ENCODE peak calls at places on chromosomes 6 and 20, in seven cellular contexts. One of them, this sample, is unnamed.

GRCh38 chr20:15937179-15937578 is 636.1 kb downstream of the KIF16B start:
- DNase-seq in GM23248: no peak
- DNase-seq in HCT116: no peak
- DNase-seq in MM.1S: no peak
- DNase-seq in neural progenitor cell: peak
- DNase-seq in fibroblast of lung: no peak
- DNase-seq in IMR-90: no peak
- DNase-seq in this sample: no peak

GRCh38 chr6:154548130-154548830 is 37.8 kb upstream of the CNKSR3 start:
- DNase-seq in GM23248: no peak
- DNase-seq in HCT116: no peak
- DNase-seq in MM.1S: no peak
- DNase-seq in neural progenitor cell: no peak
- DNase-seq in fibroblast of lung: peak
- DNase-seq in IMR-90: peak
- DNase-seq in this sample: no peak

GRCh38 chr6:139161817-139162284 is 27.0 kb downstream of the HECA start:
- DNase-seq in GM23248: peak
- DNase-seq in HCT116: no peak
- DNase-seq in MM.1S: peak
- DNase-seq in neural progenitor cell: no peak
- DNase-seq in fibroblast of lung: no peak
- DNase-seq in IMR-90: no peak
- DNase-seq in this sample: no peak

GRCh38 chr6:11571073-11571472 is 33.5 kb downstream of the TMEM170B start:
- DNase-seq in GM23248: no peak
- DNase-seq in HCT116: no peak
- DNase-seq in MM.1S: no peak
- DNase-seq in neural progenitor cell: no peak
- DNase-seq in fibroblast of lung: no peak
- DNase-seq in IMR-90: no peak
- DNase-seq in this sample: no peak

GRCh38 chr6:149907317-149907716 is 9.4 kb upstream of the RAET1E start:
- DNase-seq in GM23248: no peak
- DNase-seq in HCT116: no peak
- DNase-seq in MM.1S: no peak
- DNase-seq in neural progenitor cell: no peak
- DNase-seq in fibroblast of lung: no peak
- DNase-seq in IMR-90: no peak
- DNase-seq in this sample: no peak

GRCh38 chr6:104400844-104401243 is 458.9 kb downstream of the HACE1 start:
- DNase-seq in GM23248: no peak
- DNase-seq in HCT116: no peak
- DNase-seq in MM.1S: no peak
- DNase-seq in neural progenitor cell: no peak
- DNase-seq in fibroblast of lung: no peak
- DNase-seq in IMR-90: no peak
- DNase-seq in this sample: no peak

GRCh38 chr20:51767867-51768758 is at the start of gene ATP9A:
- DNase-seq in GM23248: peak
- DNase-seq in HCT116: no peak
- DNase-seq in MM.1S: no peak
- DNase-seq in neural progenitor cell: peak
- DNase-seq in fibroblast of lung: peak
- DNase-seq in IMR-90: peak
- DNase-seq in this sample: no peak

GRCh38 chr6:43644940-43645612 is at the start of gene RSPH9:
- DNase-seq in GM23248: peak
- DNase-seq in HCT116: no peak
- DNase-seq in MM.1S: peak
- DNase-seq in neural progenitor cell: peak
- DNase-seq in fibroblast of lung: peak
- DNase-seq in IMR-90: peak
- DNase-seq in this sample: no peak

GRCh38 chr20:18832801-18833200 is 19.2 kb downstream of the SCP2D1 start:
- DNase-seq in GM23248: no peak
- DNase-seq in HCT116: no peak
- DNase-seq in MM.1S: no peak
- DNase-seq in neural progenitor cell: no peak
- DNase-seq in fibroblast of lung: no peak
- DNase-seq in IMR-90: no peak
- DNase-seq in this sample: no peak

GRCh38 chr20:64161595-64162238 is 2.5 kb upstream of the MYT1 start:
- DNase-seq in GM23248: peak
- DNase-seq in HCT116: no peak
- DNase-seq in MM.1S: no peak
- DNase-seq in neural progenitor cell: peak
- DNase-seq in fibroblast of lung: peak
- DNase-seq in IMR-90: peak
- DNase-seq in this sample: peak

GRCh38 chr6:108737594-108738546 is 110.4 kb upstream of the ARMC2 start:
- DNase-seq in GM23248: peak
- DNase-seq in HCT116: peak
- DNase-seq in MM.1S: no peak
- DNase-seq in neural progenitor cell: no peak
- DNase-seq in fibroblast of lung: peak
- DNase-seq in IMR-90: peak
- DNase-seq in this sample: no peak

GRCh38 chr6:81138236-81138635 is 614.2 kb downstream of the TENT5A start:
- DNase-seq in GM23248: peak
- DNase-seq in HCT116: no peak
- DNase-seq in MM.1S: no peak
- DNase-seq in neural progenitor cell: no peak
- DNase-seq in fibroblast of lung: no peak
- DNase-seq in IMR-90: no peak
- DNase-seq in this sample: no peak

GRCh38 chr20:58497911-58498310 is 17.3 kb downstream of the APCDD1L start:
- DNase-seq in GM23248: no peak
- DNase-seq in HCT116: no peak
- DNase-seq in MM.1S: no peak
- DNase-seq in neural progenitor cell: no peak
- DNase-seq in fibroblast of lung: no peak
- DNase-seq in IMR-90: no peak
- DNase-seq in this sample: no peak

GRCh38 chr6:151723152-151723551 is 84.3 kb upstream of the ESR1 start:
- DNase-seq in GM23248: no peak
- DNase-seq in HCT116: no peak
- DNase-seq in MM.1S: no peak
- DNase-seq in neural progenitor cell: no peak
- DNase-seq in fibroblast of lung: no peak
- DNase-seq in IMR-90: no peak
- DNase-seq in this sample: no peak

GRCh38 chr6:32703347-32703746 is 36.9 kb upstream of the HLA-DQB1 start:
- DNase-seq in GM23248: no peak
- DNase-seq in HCT116: no peak
- DNase-seq in MM.1S: no peak
- DNase-seq in neural progenitor cell: no peak
- DNase-seq in fibroblast of lung: no peak
- DNase-seq in IMR-90: no peak
- DNase-seq in this sample: no peak

GRCh38 chr6:18444176-18444575 is 57.0 kb downstream of the RNF144B start:
- DNase-seq in GM23248: peak
- DNase-seq in HCT116: no peak
- DNase-seq in MM.1S: no peak
- DNase-seq in neural progenitor cell: no peak
- DNase-seq in fibroblast of lung: peak
- DNase-seq in IMR-90: peak
- DNase-seq in this sample: no peak

GRCh38 chr6:93176070-93176469 is 243.3 kb downstream of the EPHA7 start:
- DNase-seq in GM23248: no peak
- DNase-seq in HCT116: no peak
- DNase-seq in MM.1S: peak
- DNase-seq in neural progenitor cell: no peak
- DNase-seq in fibroblast of lung: no peak
- DNase-seq in IMR-90: no peak
- DNase-seq in this sample: no peak

GRCh38 chr6:41080623-41081022 is 7.8 kb downstream of the NFYA start:
- DNase-seq in GM23248: no peak
- DNase-seq in HCT116: no peak
- DNase-seq in MM.1S: no peak
- DNase-seq in neural progenitor cell: no peak
- DNase-seq in fibroblast of lung: no peak
- DNase-seq in IMR-90: no peak
- DNase-seq in this sample: no peak

GRCh38 chr20:2451939-2452732 is 18.5 kb downstream of the SNRPB start:
- DNase-seq in GM23248: peak
- DNase-seq in HCT116: peak
- DNase-seq in MM.1S: peak
- DNase-seq in neural progenitor cell: peak
- DNase-seq in fibroblast of lung: peak
- DNase-seq in IMR-90: peak
- DNase-seq in this sample: peak

GRCh38 chr6:38154731-38155130 is 335.2 kb downstream of the ZFAND3 start:
- DNase-seq in GM23248: no peak
- DNase-seq in HCT116: no peak
- DNase-seq in MM.1S: no peak
- DNase-seq in neural progenitor cell: no peak
- DNase-seq in fibroblast of lung: no peak
- DNase-seq in IMR-90: no peak
- DNase-seq in this sample: no peak

DNA sequence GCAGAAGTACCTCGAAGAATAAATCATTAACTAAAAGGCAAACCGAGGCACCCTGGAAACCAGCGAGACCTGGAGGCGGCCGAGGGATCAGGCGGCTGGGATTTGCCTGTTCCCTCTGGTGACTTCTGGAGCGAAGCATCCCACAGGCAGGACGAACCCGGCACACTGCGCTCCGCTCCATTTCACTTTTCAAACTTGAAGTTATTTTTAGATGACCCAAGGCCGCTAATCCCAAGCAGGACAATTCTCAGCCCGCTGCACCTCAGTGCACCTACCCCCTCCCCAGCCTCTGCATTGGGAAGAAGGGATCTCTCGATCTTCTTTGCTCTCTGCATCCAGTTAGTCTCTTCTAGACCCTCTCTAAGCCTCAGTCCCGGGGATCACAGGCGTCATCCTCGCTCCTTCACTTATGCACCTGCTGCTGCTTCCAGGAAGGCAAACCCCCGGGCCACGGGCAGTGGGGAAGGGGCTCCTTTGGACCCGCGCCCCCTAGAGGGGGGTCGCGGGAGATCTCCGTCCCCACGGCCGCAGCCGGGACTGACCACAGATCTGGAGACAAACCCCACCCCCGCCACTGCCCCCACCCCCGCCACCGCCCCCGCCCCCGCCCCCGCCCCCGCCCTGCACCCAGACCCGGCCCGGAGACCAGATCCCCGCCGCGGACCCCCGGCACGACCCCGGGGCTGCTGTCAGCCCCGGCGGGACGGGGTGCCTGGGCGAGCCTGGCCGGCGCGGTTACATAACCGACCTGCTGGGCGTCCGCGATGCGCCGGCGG is 636 bp downstream of the RCAN2 start:
- DNase-seq in GM23248: peak
- DNase-seq in HCT116: no peak
- DNase-seq in MM.1S: no peak
- DNase-seq in neural progenitor cell: peak
- DNase-seq in fibroblast of lung: no peak
- DNase-seq in IMR-90: no peak
- DNase-seq in this sample: no peak
- H3K9ac ChIP-seq in GM23248: peak
- H3K9ac ChIP-seq in HCT116: no peak
- H3K9ac ChIP-seq in MM.1S: no peak
- H3K9ac ChIP-seq in neural progenitor cell: no peak
- H3K9ac ChIP-seq in fibroblast of lung: no peak
- H3K9ac ChIP-seq in IMR-90: no peak
- H3K9ac ChIP-seq in this sample: no peak

DNA sequence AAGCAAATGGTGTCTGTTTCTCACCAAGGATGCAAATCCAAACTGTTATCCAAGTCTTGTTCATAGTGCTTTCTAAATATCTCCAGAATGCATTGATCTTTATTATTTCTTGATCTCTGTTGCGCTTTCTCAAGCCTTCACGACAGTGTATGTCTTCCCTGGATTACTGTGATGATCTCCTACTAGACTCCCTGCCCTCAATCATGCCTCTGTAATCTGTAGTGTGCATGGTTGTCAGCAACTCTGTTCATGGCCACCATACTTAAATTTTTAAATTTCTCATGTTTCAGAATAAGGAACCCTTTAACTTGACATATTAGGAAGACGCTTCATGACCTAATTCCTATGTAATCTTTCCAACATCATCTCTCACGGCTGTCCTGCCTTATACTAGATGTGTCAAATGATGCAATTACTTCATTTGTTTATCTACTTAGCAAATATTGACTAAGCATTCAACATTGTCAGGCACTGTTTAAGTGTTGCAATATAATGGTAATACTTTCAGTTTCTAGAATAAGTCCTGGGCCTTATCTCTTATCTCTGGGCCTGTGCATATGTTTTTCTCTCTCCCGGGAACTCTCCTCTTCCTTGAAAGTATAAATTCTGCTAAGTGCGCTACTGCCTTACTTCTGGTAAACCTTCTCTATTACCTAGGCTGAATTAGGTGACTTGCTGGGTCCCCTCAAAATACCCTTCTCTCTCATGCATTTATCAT is 25.6 kb upstream of the AHI1 start:
- DNase-seq in GM23248: peak
- DNase-seq in HCT116: no peak
- DNase-seq in MM.1S: no peak
- DNase-seq in neural progenitor cell: no peak
- DNase-seq in fibroblast of lung: peak
- DNase-seq in IMR-90: peak
- DNase-seq in this sample: no peak
- H3K4me2 ChIP-seq in GM23248: no peak
- H3K4me2 ChIP-seq in HCT116: no peak
- H3K4me2 ChIP-seq in MM.1S: no peak
- H3K4me2 ChIP-seq in neural progenitor cell: no peak
- H3K4me2 ChIP-seq in fibroblast of lung: no peak
- H3K4me2 ChIP-seq in IMR-90: peak
- H3K4me2 ChIP-seq in this sample: no peak

DNA sequence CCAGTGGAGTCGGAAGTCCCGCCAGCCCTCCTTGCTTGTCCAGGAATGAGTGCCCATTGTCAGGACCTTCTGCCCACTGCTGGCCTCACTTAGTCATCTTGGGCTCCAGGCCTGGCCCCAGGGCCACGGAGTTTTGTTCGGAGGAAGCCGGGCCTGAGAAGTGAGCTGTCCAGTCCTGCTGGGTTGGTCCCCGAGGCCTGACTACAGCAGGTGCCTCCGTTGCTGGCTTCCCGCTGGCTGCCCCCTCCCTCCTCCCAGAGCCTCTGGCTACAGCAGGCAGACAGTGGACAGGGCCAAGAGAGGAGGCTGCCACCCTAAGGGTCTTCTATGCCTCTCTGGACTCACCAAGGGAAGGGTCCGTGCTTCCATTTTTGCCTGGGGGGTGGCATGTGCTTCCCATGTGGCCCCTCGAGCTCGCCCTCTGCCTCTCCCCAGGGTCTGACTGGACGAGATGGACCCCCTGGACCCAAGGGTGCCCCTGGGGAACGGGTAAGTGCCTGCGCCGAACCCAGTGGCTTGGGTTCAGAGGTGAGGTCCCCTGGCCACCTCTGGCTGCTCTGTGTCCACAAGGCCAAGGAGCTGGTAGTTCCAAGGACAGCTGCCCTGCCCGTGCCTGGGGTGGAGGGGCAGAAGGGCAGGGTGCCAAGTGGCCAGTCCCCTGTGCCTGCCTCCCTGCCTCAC is 2.8 kb downstream of the COL9A3 start:
- DNase-seq in GM23248: peak
- DNase-seq in HCT116: no peak
- DNase-seq in MM.1S: no peak
- DNase-seq in neural progenitor cell: no peak
- DNase-seq in fibroblast of lung: peak
- DNase-seq in IMR-90: peak
- DNase-seq in this sample: no peak
- H3K9ac ChIP-seq in GM23248: no peak
- H3K9ac ChIP-seq in HCT116: no peak
- H3K9ac ChIP-seq in MM.1S: no peak
- H3K9ac ChIP-seq in neural progenitor cell: no peak
- H3K9ac ChIP-seq in fibroblast of lung: no peak
- H3K9ac ChIP-seq in IMR-90: no peak
- H3K9ac ChIP-seq in this sample: no peak

GRCh38 chr6:30679765-30680535 is 6.5 kb downstream of the PPP1R18 start:
- DNase-seq in GM23248: no peak
- DNase-seq in HCT116: no peak
- DNase-seq in MM.1S: no peak
- DNase-seq in neural progenitor cell: peak
- DNase-seq in fibroblast of lung: no peak
- DNase-seq in IMR-90: no peak
- DNase-seq in this sample: no peak
- H3K4me2 ChIP-seq in GM23248: peak
- H3K4me2 ChIP-seq in HCT116: no peak
- H3K4me2 ChIP-seq in MM.1S: peak
- H3K4me2 ChIP-seq in neural progenitor cell: peak
- H3K4me2 ChIP-seq in fibroblast of lung: peak
- H3K4me2 ChIP-seq in IMR-90: peak
- H3K4me2 ChIP-seq in this sample: peak

This sample was measured in DND-41.